ENCODE peak calls at places on chromosomes 16 and 17, in nine cellular contexts. One of them, this sample, is unnamed.

GRCh38 chr17:82231562-82232321 is 2.9 kb downstream of the SLC16A3 start:
- DNase-seq in naive B cell: no peak
- DNase-seq in fibroblast of the conjunctiva: no peak
- DNase-seq in RWPE1: no peak
- DNase-seq in head of caudate nucleus: peak
- DNase-seq in activated CD4-positive, alpha-beta memory T cell treated with anti-CD3 and anti-CD28 coated beads, Interleukin-2, amount 10 ng/mL, durations not matched to agents 7 days and 5 days: peak
- DNase-seq in AG08395: no peak
- DNase-seq in PC-3: peak
- DNase-seq in gastrocnemius medialis: peak
- DNase-seq in this sample: peak

GRCh38 chr16:57801856-57802634 is at the start of gene KIFC3:
- DNase-seq in head of caudate nucleus: peak
- DNase-seq in RWPE1: peak
- DNase-seq in AG08395: peak
- DNase-seq in PC-3: peak
- DNase-seq in naive B cell: peak
- DNase-seq in fibroblast of the conjunctiva: no peak
- DNase-seq in gastrocnemius medialis: no peak
- DNase-seq in activated CD4-positive, alpha-beta memory T cell treated with anti-CD3 and anti-CD28 coated beads, Interleukin-2, amount 10 ng/mL, durations not matched to agents 7 days and 5 days: peak
- DNase-seq in this sample: peak

GRCh38 chr16:57589374-57589773 is 39.1 kb upstream of the ADGRG1 start:
- DNase-seq in head of caudate nucleus: no peak
- DNase-seq in fibroblast of the conjunctiva: no peak
- DNase-seq in activated CD4-positive, alpha-beta memory T cell treated with anti-CD3 and anti-CD28 coated beads, Interleukin-2, amount 10 ng/mL, durations not matched to agents 7 days and 5 days: peak
- DNase-seq in gastrocnemius medialis: no peak
- DNase-seq in PC-3: no peak
- DNase-seq in AG08395: no peak
- DNase-seq in RWPE1: no peak
- DNase-seq in naive B cell: no peak
- DNase-seq in this sample: no peak

GRCh38 chr17:59372138-59372751 is 40.8 kb downstream of the YPEL2 start:
- DNase-seq in fibroblast of the conjunctiva: no peak
- DNase-seq in naive B cell: no peak
- DNase-seq in AG08395: peak
- DNase-seq in gastrocnemius medialis: peak
- DNase-seq in RWPE1: no peak
- DNase-seq in head of caudate nucleus: no peak
- DNase-seq in activated CD4-positive, alpha-beta memory T cell treated with anti-CD3 and anti-CD28 coated beads, Interleukin-2, amount 10 ng/mL, durations not matched to agents 7 days and 5 days: no peak
- DNase-seq in PC-3: no peak
- DNase-seq in this sample: peak

GRCh38 chr16:73710526-73710925 is 586.1 kb upstream of the PSMD7 start:
- DNase-seq in PC-3: no peak
- DNase-seq in activated CD4-positive, alpha-beta memory T cell treated with anti-CD3 and anti-CD28 coated beads, Interleukin-2, amount 10 ng/mL, durations not matched to agents 7 days and 5 days: no peak
- DNase-seq in gastrocnemius medialis: no peak
- DNase-seq in RWPE1: no peak
- DNase-seq in AG08395: no peak
- DNase-seq in naive B cell: no peak
- DNase-seq in head of caudate nucleus: no peak
- DNase-seq in fibroblast of the conjunctiva: no peak
- DNase-seq in this sample: no peak

GRCh38 chr17:15651001-15651582 is 31.6 kb upstream of the FBXW10B start:
- DNase-seq in gastrocnemius medialis: no peak
- DNase-seq in AG08395: no peak
- DNase-seq in naive B cell: no peak
- DNase-seq in head of caudate nucleus: peak
- DNase-seq in PC-3: peak
- DNase-seq in activated CD4-positive, alpha-beta memory T cell treated with anti-CD3 and anti-CD28 coated beads, Interleukin-2, amount 10 ng/mL, durations not matched to agents 7 days and 5 days: no peak
- DNase-seq in RWPE1: peak
- DNase-seq in fibroblast of the conjunctiva: no peak
- DNase-seq in this sample: peak

GRCh38 chr17:48074322-48075054 is 26.3 kb downstream of the NFE2L1 start:
- DNase-seq in gastrocnemius medialis: peak
- DNase-seq in RWPE1: peak
- DNase-seq in AG08395: peak
- DNase-seq in head of caudate nucleus: peak
- DNase-seq in PC-3: peak
- DNase-seq in fibroblast of the conjunctiva: peak
- DNase-seq in naive B cell: peak
- DNase-seq in activated CD4-positive, alpha-beta memory T cell treated with anti-CD3 and anti-CD28 coated beads, Interleukin-2, amount 10 ng/mL, durations not matched to agents 7 days and 5 days: peak
- DNase-seq in this sample: peak

GRCh38 chr17:80245566-80246265 is 14.9 kb upstream of the RNF213 start:
- DNase-seq in PC-3: no peak
- DNase-seq in AG08395: no peak
- DNase-seq in head of caudate nucleus: no peak
- DNase-seq in gastrocnemius medialis: no peak
- DNase-seq in activated CD4-positive, alpha-beta memory T cell treated with anti-CD3 and anti-CD28 coated beads, Interleukin-2, amount 10 ng/mL, durations not matched to agents 7 days and 5 days: no peak
- DNase-seq in RWPE1: no peak
- DNase-seq in fibroblast of the conjunctiva: no peak
- DNase-seq in naive B cell: no peak
- DNase-seq in this sample: no peak

GRCh38 chr16:11759163-11759834 is 16.6 kb upstream of the TXNDC11 start:
- DNase-seq in PC-3: no peak
- DNase-seq in AG08395: no peak
- DNase-seq in head of caudate nucleus: no peak
- DNase-seq in RWPE1: no peak
- DNase-seq in gastrocnemius medialis: no peak
- DNase-seq in activated CD4-positive, alpha-beta memory T cell treated with anti-CD3 and anti-CD28 coated beads, Interleukin-2, amount 10 ng/mL, durations not matched to agents 7 days and 5 days: no peak
- DNase-seq in fibroblast of the conjunctiva: no peak
- DNase-seq in naive B cell: no peak
- DNase-seq in this sample: no peak

GRCh38 chr17:21170829-21171228 is 43.1 kb downstream of the TMEM11 start:
- DNase-seq in RWPE1: no peak
- DNase-seq in gastrocnemius medialis: no peak
- DNase-seq in activated CD4-positive, alpha-beta memory T cell treated with anti-CD3 and anti-CD28 coated beads, Interleukin-2, amount 10 ng/mL, durations not matched to agents 7 days and 5 days: no peak
- DNase-seq in naive B cell: no peak
- DNase-seq in head of caudate nucleus: no peak
- DNase-seq in AG08395: no peak
- DNase-seq in fibroblast of the conjunctiva: no peak
- DNase-seq in PC-3: no peak
- DNase-seq in this sample: peak

GRCh38 chr16:55447231-55447630 is 31.8 kb upstream of the MMP2 start:
- DNase-seq in fibroblast of the conjunctiva: no peak
- DNase-seq in activated CD4-positive, alpha-beta memory T cell treated with anti-CD3 and anti-CD28 coated beads, Interleukin-2, amount 10 ng/mL, durations not matched to agents 7 days and 5 days: no peak
- DNase-seq in RWPE1: no peak
- DNase-seq in head of caudate nucleus: no peak
- DNase-seq in AG08395: no peak
- DNase-seq in naive B cell: no peak
- DNase-seq in gastrocnemius medialis: no peak
- DNase-seq in PC-3: no peak
- DNase-seq in this sample: no peak

GRCh38 chr16:71894229-71894920 is 956 bp upstream of the IST1 start:
- DNase-seq in gastrocnemius medialis: peak
- DNase-seq in head of caudate nucleus: peak
- DNase-seq in fibroblast of the conjunctiva: no peak
- DNase-seq in naive B cell: peak
- DNase-seq in AG08395: no peak
- DNase-seq in PC-3: peak
- DNase-seq in RWPE1: peak
- DNase-seq in activated CD4-positive, alpha-beta memory T cell treated with anti-CD3 and anti-CD28 coated beads, Interleukin-2, amount 10 ng/mL, durations not matched to agents 7 days and 5 days: peak
- DNase-seq in this sample: peak

GRCh38 chr17:17075037-17075755 is 32.9 kb downstream of the MPRIP start:
- DNase-seq in head of caudate nucleus: no peak
- DNase-seq in AG08395: peak
- DNase-seq in fibroblast of the conjunctiva: peak
- DNase-seq in gastrocnemius medialis: no peak
- DNase-seq in RWPE1: peak
- DNase-seq in activated CD4-positive, alpha-beta memory T cell treated with anti-CD3 and anti-CD28 coated beads, Interleukin-2, amount 10 ng/mL, durations not matched to agents 7 days and 5 days: no peak
- DNase-seq in naive B cell: no peak
- DNase-seq in PC-3: no peak
- DNase-seq in this sample: peak

GRCh38 chr16:67648764-67649407 is 3.9 kb downstream of the CARMIL2 start:
- DNase-seq in PC-3: no peak
- DNase-seq in RWPE1: no peak
- DNase-seq in gastrocnemius medialis: no peak
- DNase-seq in naive B cell: no peak
- DNase-seq in head of caudate nucleus: no peak
- DNase-seq in activated CD4-positive, alpha-beta memory T cell treated with anti-CD3 and anti-CD28 coated beads, Interleukin-2, amount 10 ng/mL, durations not matched to agents 7 days and 5 days: no peak
- DNase-seq in fibroblast of the conjunctiva: no peak
- DNase-seq in AG08395: no peak
- DNase-seq in this sample: no peak

GRCh38 chr16:80993293-80993691 is 13.4 kb downstream of the CMC2 start:
- DNase-seq in fibroblast of the conjunctiva: peak
- DNase-seq in activated CD4-positive, alpha-beta memory T cell treated with anti-CD3 and anti-CD28 coated beads, Interleukin-2, amount 10 ng/mL, durations not matched to agents 7 days and 5 days: no peak
- DNase-seq in RWPE1: peak
- DNase-seq in AG08395: peak
- DNase-seq in gastrocnemius medialis: no peak
- DNase-seq in PC-3: no peak
- DNase-seq in naive B cell: no peak
- DNase-seq in head of caudate nucleus: no peak
- DNase-seq in this sample: peak

GRCh38 chr16:27639588-27640276 is 89.8 kb downstream of the KATNIP start:
- DNase-seq in AG08395: peak
- DNase-seq in RWPE1: peak
- DNase-seq in PC-3: peak
- DNase-seq in head of caudate nucleus: peak
- DNase-seq in fibroblast of the conjunctiva: peak
- DNase-seq in activated CD4-positive, alpha-beta memory T cell treated with anti-CD3 and anti-CD28 coated beads, Interleukin-2, amount 10 ng/mL, durations not matched to agents 7 days and 5 days: peak
- DNase-seq in gastrocnemius medialis: no peak
- DNase-seq in naive B cell: no peak
- DNase-seq in this sample: no peak

GRCh38 chr16:57994778-57995177 is 5.7 kb downstream of the ZNF319 start:
- DNase-seq in RWPE1: no peak
- DNase-seq in PC-3: peak
- DNase-seq in activated CD4-positive, alpha-beta memory T cell treated with anti-CD3 and anti-CD28 coated beads, Interleukin-2, amount 10 ng/mL, durations not matched to agents 7 days and 5 days: peak
- DNase-seq in head of caudate nucleus: no peak
- DNase-seq in AG08395: peak
- DNase-seq in fibroblast of the conjunctiva: no peak
- DNase-seq in naive B cell: no peak
- DNase-seq in gastrocnemius medialis: no peak
- DNase-seq in this sample: peak

GRCh38 chr17:73307130-73307529 is 4.7 kb downstream of the CDC42EP4 start:
- DNase-seq in fibroblast of the conjunctiva: no peak
- DNase-seq in naive B cell: no peak
- DNase-seq in RWPE1: no peak
- DNase-seq in activated CD4-positive, alpha-beta memory T cell treated with anti-CD3 and anti-CD28 coated beads, Interleukin-2, amount 10 ng/mL, durations not matched to agents 7 days and 5 days: no peak
- DNase-seq in gastrocnemius medialis: no peak
- DNase-seq in AG08395: no peak
- DNase-seq in head of caudate nucleus: peak
- DNase-seq in PC-3: peak
- DNase-seq in this sample: no peak

GRCh38 chr16:27671410-27671809 is 121.5 kb downstream of the KATNIP start:
- DNase-seq in AG08395: no peak
- DNase-seq in head of caudate nucleus: no peak
- DNase-seq in activated CD4-positive, alpha-beta memory T cell treated with anti-CD3 and anti-CD28 coated beads, Interleukin-2, amount 10 ng/mL, durations not matched to agents 7 days and 5 days: no peak
- DNase-seq in PC-3: peak
- DNase-seq in RWPE1: peak
- DNase-seq in naive B cell: no peak
- DNase-seq in fibroblast of the conjunctiva: no peak
- DNase-seq in gastrocnemius medialis: no peak
- DNase-seq in this sample: no peak

GRCh38 chr17:75109407-75110236 is at the start of gene ARMC7:
- DNase-seq in PC-3: peak
- DNase-seq in activated CD4-positive, alpha-beta memory T cell treated with anti-CD3 and anti-CD28 coated beads, Interleukin-2, amount 10 ng/mL, durations not matched to agents 7 days and 5 days: peak
- DNase-seq in RWPE1: peak
- DNase-seq in gastrocnemius medialis: peak
- DNase-seq in AG08395: peak
- DNase-seq in head of caudate nucleus: peak
- DNase-seq in fibroblast of the conjunctiva: no peak
- DNase-seq in naive B cell: peak
- DNase-seq in this sample: peak

GRCh38 chr17:44115585-44116415 is 7.6 kb downstream of the HDAC5 start:
- DNase-seq in fibroblast of the conjunctiva: no peak
- DNase-seq in naive B cell: no peak
- DNase-seq in activated CD4-positive, alpha-beta memory T cell treated with anti-CD3 and anti-CD28 coated beads, Interleukin-2, amount 10 ng/mL, durations not matched to agents 7 days and 5 days: peak
- DNase-seq in head of caudate nucleus: no peak
- DNase-seq in PC-3: peak
- DNase-seq in AG08395: peak
- DNase-seq in gastrocnemius medialis: no peak
- DNase-seq in RWPE1: no peak
- DNase-seq in this sample: no peak

GRCh38 chr17:48647103-48647963 is 21.2 kb upstream of the HOXB9 start:
- DNase-seq in gastrocnemius medialis: no peak
- DNase-seq in AG08395: no peak
- DNase-seq in fibroblast of the conjunctiva: no peak
- DNase-seq in head of caudate nucleus: no peak
- DNase-seq in RWPE1: no peak
- DNase-seq in activated CD4-positive, alpha-beta memory T cell treated with anti-CD3 and anti-CD28 coated beads, Interleukin-2, amount 10 ng/mL, durations not matched to agents 7 days and 5 days: no peak
- DNase-seq in naive B cell: no peak
- DNase-seq in PC-3: no peak
- DNase-seq in this sample: no peak

GRCh38 chr16:49547448-49547847 is 173.8 kb downstream of the C16orf78 start:
- DNase-seq in gastrocnemius medialis: no peak
- DNase-seq in head of caudate nucleus: no peak
- DNase-seq in RWPE1: no peak
- DNase-seq in AG08395: no peak
- DNase-seq in activated CD4-positive, alpha-beta memory T cell treated with anti-CD3 and anti-CD28 coated beads, Interleukin-2, amount 10 ng/mL, durations not matched to agents 7 days and 5 days: no peak
- DNase-seq in fibroblast of the conjunctiva: no peak
- DNase-seq in PC-3: no peak
- DNase-seq in naive B cell: no peak
- DNase-seq in this sample: no peak

GRCh38 chr17:75557075-75557851 is 30.3 kb upstream of the MYO15B start:
- DNase-seq in naive B cell: no peak
- DNase-seq in PC-3: peak
- DNase-seq in activated CD4-positive, alpha-beta memory T cell treated with anti-CD3 and anti-CD28 coated beads, Interleukin-2, amount 10 ng/mL, durations not matched to agents 7 days and 5 days: no peak
- DNase-seq in fibroblast of the conjunctiva: peak
- DNase-seq in head of caudate nucleus: peak
- DNase-seq in RWPE1: no peak
- DNase-seq in gastrocnemius medialis: no peak
- DNase-seq in AG08395: no peak
- DNase-seq in this sample: peak

This sample was measured in adrenal gland.